ENCODE peak calls at places on chromosomes 11 and 22, in seven cellular contexts. One of them, this sample, is unnamed. For H3K27me3, the result is how much of the 10 kb centered on the place peaks cover.

GRCh38 chr22:35548762-35549106 is 8.1 kb downstream of the RASD2 start:
- DNase-seq in DND-41: no peak
- DNase-seq in Peyer's patch: no peak
- DNase-seq in heart left ventricle: no peak
- DNase-seq in psoas muscle: no peak
- DNase-seq in cardiac muscle cell: no peak
- DNase-seq in CD8-positive, alpha-beta T cell: no peak
- DNase-seq in this sample: no peak

GRCh38 chr11:118911113-118911879 is 14.4 kb downstream of the BCL9L start:
- DNase-seq in heart left ventricle: no peak
- DNase-seq in cardiac muscle cell: no peak
- DNase-seq in psoas muscle: peak
- DNase-seq in CD8-positive, alpha-beta T cell: no peak
- DNase-seq in Peyer's patch: no peak
- DNase-seq in DND-41: no peak
- DNase-seq in this sample: peak

GRCh38 chr11:122747358-122747757 is 90.9 kb upstream of the CRTAM start:
- DNase-seq in DND-41: no peak
- DNase-seq in cardiac muscle cell: no peak
- DNase-seq in Peyer's patch: no peak
- DNase-seq in psoas muscle: no peak
- DNase-seq in CD8-positive, alpha-beta T cell: no peak
- DNase-seq in heart left ventricle: no peak
- DNase-seq in this sample: no peak

GRCh38 chr11:73415854-73416615 is 39.8 kb downstream of the RELT start:
- DNase-seq in CD8-positive, alpha-beta T cell: no peak
- DNase-seq in heart left ventricle: no peak
- DNase-seq in Peyer's patch: no peak
- DNase-seq in psoas muscle: no peak
- DNase-seq in DND-41: no peak
- DNase-seq in cardiac muscle cell: no peak
- DNase-seq in this sample: no peak

GRCh38 chr11:19080579-19080993 is 20.1 kb upstream of the MRGPRX2 start:
- DNase-seq in DND-41: no peak
- DNase-seq in cardiac muscle cell: peak
- DNase-seq in psoas muscle: peak
- DNase-seq in heart left ventricle: no peak
- DNase-seq in Peyer's patch: no peak
- DNase-seq in CD8-positive, alpha-beta T cell: no peak
- DNase-seq in this sample: no peak

GRCh38 chr11:102495161-102496042 is 35.1 kb downstream of the MMP7 start:
- DNase-seq in heart left ventricle: no peak
- DNase-seq in DND-41: peak
- DNase-seq in Peyer's patch: no peak
- DNase-seq in cardiac muscle cell: peak
- DNase-seq in psoas muscle: no peak
- DNase-seq in CD8-positive, alpha-beta T cell: peak
- DNase-seq in this sample: peak

GRCh38 chr11:42462558-42463310 is 849.1 kb upstream of the API5 start:
- DNase-seq in CD8-positive, alpha-beta T cell: no peak
- DNase-seq in DND-41: no peak
- DNase-seq in heart left ventricle: no peak
- DNase-seq in cardiac muscle cell: no peak
- DNase-seq in psoas muscle: no peak
- DNase-seq in Peyer's patch: no peak
- DNase-seq in this sample: no peak

GRCh38 chr11:12921580-12922157 is 87.4 kb upstream of the RASSF10 start:
- DNase-seq in CD8-positive, alpha-beta T cell: no peak
- DNase-seq in Peyer's patch: no peak
- DNase-seq in cardiac muscle cell: no peak
- DNase-seq in DND-41: no peak
- DNase-seq in heart left ventricle: no peak
- DNase-seq in psoas muscle: no peak
- DNase-seq in this sample: no peak

GRCh38 chr11:59253001-59253400 is 40.3 kb upstream of the MPEG1 start:
- DNase-seq in psoas muscle: no peak
- DNase-seq in DND-41: no peak
- DNase-seq in CD8-positive, alpha-beta T cell: no peak
- DNase-seq in Peyer's patch: no peak
- DNase-seq in cardiac muscle cell: no peak
- DNase-seq in heart left ventricle: no peak
- DNase-seq in this sample: no peak

GRCh38 chr22:19657252-19658056 is 56.8 kb upstream of the SEPTIN5 start:
- DNase-seq in Peyer's patch: no peak
- DNase-seq in DND-41: no peak
- DNase-seq in cardiac muscle cell: no peak
- DNase-seq in psoas muscle: no peak
- DNase-seq in CD8-positive, alpha-beta T cell: no peak
- DNase-seq in heart left ventricle: no peak
- DNase-seq in this sample: no peak

GRCh38 chr11:8810331-8811301 is 100.4 kb upstream of the AKIP1 start:
- DNase-seq in heart left ventricle: peak
- DNase-seq in Peyer's patch: no peak
- DNase-seq in cardiac muscle cell: peak
- DNase-seq in psoas muscle: peak
- DNase-seq in DND-41: no peak
- DNase-seq in CD8-positive, alpha-beta T cell: no peak
- DNase-seq in this sample: peak

GRCh38 chr11:129610125-129610524 is 205.5 kb upstream of the TMEM45B start:
- DNase-seq in DND-41: no peak
- DNase-seq in CD8-positive, alpha-beta T cell: no peak
- DNase-seq in cardiac muscle cell: no peak
- DNase-seq in psoas muscle: no peak
- DNase-seq in heart left ventricle: no peak
- DNase-seq in Peyer's patch: no peak
- DNase-seq in this sample: no peak

GRCh38 chr11:129613076-129613475 is 202.6 kb upstream of the TMEM45B start:
- DNase-seq in psoas muscle: no peak
- DNase-seq in cardiac muscle cell: no peak
- DNase-seq in Peyer's patch: no peak
- DNase-seq in CD8-positive, alpha-beta T cell: no peak
- DNase-seq in heart left ventricle: no peak
- DNase-seq in DND-41: no peak
- DNase-seq in this sample: no peak

GRCh38 chr11:129608711-129609110 is 206.9 kb upstream of the TMEM45B start:
- DNase-seq in psoas muscle: no peak
- DNase-seq in CD8-positive, alpha-beta T cell: no peak
- DNase-seq in cardiac muscle cell: no peak
- DNase-seq in heart left ventricle: no peak
- DNase-seq in DND-41: no peak
- DNase-seq in Peyer's patch: no peak
- DNase-seq in this sample: no peak

GRCh38 chr11:129611661-129612566 is 203.7 kb upstream of the TMEM45B start:
- DNase-seq in CD8-positive, alpha-beta T cell: no peak
- DNase-seq in cardiac muscle cell: peak
- DNase-seq in Peyer's patch: no peak
- DNase-seq in DND-41: no peak
- DNase-seq in heart left ventricle: no peak
- DNase-seq in psoas muscle: no peak
- DNase-seq in this sample: no peak

DNA sequence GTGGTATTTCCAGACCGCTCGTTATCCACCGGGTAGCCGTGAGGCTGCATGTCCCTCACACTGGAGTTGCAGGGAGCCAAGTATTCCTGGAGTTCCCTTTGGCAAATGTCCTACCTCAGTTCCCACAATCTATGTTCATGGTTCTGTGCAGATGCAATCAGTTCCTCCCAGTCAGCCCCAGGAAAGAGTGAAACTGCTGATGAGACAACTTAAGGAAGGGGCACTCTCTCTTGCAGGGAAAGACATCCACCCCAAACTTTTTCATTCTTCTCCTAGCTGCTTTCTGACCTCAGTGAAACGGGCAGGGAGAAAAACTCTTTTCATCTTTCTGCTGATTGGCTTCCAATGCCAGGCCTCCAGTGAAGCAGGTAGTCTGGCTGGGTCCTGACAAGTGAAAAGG is 205.1 kb upstream of the TMEM45B start:
- DNase-seq in psoas muscle: no peak
- DNase-seq in CD8-positive, alpha-beta T cell: no peak
- DNase-seq in cardiac muscle cell: no peak
- DNase-seq in Peyer's patch: no peak
- DNase-seq in heart left ventricle: no peak
- DNase-seq in DND-41: no peak
- DNase-seq in this sample: no peak
- H3K27me3 ChIP-seq in psoas muscle: under half
- H3K27me3 ChIP-seq in CD8-positive, alpha-beta T cell: under half
- H3K27me3 ChIP-seq in cardiac muscle cell: under half
- H3K27me3 ChIP-seq in Peyer's patch: under half
- H3K27me3 ChIP-seq in heart left ventricle: under half
- H3K27me3 ChIP-seq in DND-41: under half
- H3K27me3 ChIP-seq in this sample: under half

GRCh38 chr11:2691355-2691761 is 8.4 kb downstream of the KCNQ1OT1 start:
- DNase-seq in DND-41: no peak
- DNase-seq in CD8-positive, alpha-beta T cell: no peak
- DNase-seq in heart left ventricle: no peak
- DNase-seq in Peyer's patch: no peak
- DNase-seq in cardiac muscle cell: no peak
- DNase-seq in psoas muscle: no peak
- DNase-seq in this sample: peak

GRCh38 chr11:2690596-2691354 is 9.0 kb downstream of the KCNQ1OT1 start:
- DNase-seq in cardiac muscle cell: no peak
- DNase-seq in psoas muscle: no peak
- DNase-seq in heart left ventricle: no peak
- DNase-seq in CD8-positive, alpha-beta T cell: no peak
- DNase-seq in Peyer's patch: no peak
- DNase-seq in DND-41: no peak
- DNase-seq in this sample: no peak

GRCh38 chr11:2693271-2693833 is 6.4 kb downstream of the KCNQ1OT1 start:
- DNase-seq in Peyer's patch: no peak
- DNase-seq in DND-41: no peak
- DNase-seq in cardiac muscle cell: no peak
- DNase-seq in CD8-positive, alpha-beta T cell: no peak
- DNase-seq in heart left ventricle: no peak
- DNase-seq in psoas muscle: no peak
- DNase-seq in this sample: no peak

GRCh38 chr11:2693851-2694261 is 5.9 kb downstream of the KCNQ1OT1 start:
- DNase-seq in Peyer's patch: no peak
- DNase-seq in DND-41: no peak
- DNase-seq in heart left ventricle: no peak
- DNase-seq in cardiac muscle cell: no peak
- DNase-seq in psoas muscle: no peak
- DNase-seq in CD8-positive, alpha-beta T cell: no peak
- DNase-seq in this sample: peak

GRCh38 chr11:2691991-2692841 is 7.6 kb downstream of the KCNQ1OT1 start:
- DNase-seq in Peyer's patch: no peak
- DNase-seq in psoas muscle: no peak
- DNase-seq in DND-41: peak
- DNase-seq in CD8-positive, alpha-beta T cell: no peak
- DNase-seq in cardiac muscle cell: peak
- DNase-seq in heart left ventricle: no peak
- DNase-seq in this sample: peak
- TF ChIP-seq CTCF in Peyer's patch: peak
- TF ChIP-seq CTCF in psoas muscle: peak
- TF ChIP-seq CTCF in DND-41: peak
- TF ChIP-seq CTCF in CD8-positive, alpha-beta T cell: no peak
- TF ChIP-seq CTCF in cardiac muscle cell: peak
- TF ChIP-seq CTCF in heart left ventricle: no peak
- TF ChIP-seq CTCF in this sample: peak

DNA sequence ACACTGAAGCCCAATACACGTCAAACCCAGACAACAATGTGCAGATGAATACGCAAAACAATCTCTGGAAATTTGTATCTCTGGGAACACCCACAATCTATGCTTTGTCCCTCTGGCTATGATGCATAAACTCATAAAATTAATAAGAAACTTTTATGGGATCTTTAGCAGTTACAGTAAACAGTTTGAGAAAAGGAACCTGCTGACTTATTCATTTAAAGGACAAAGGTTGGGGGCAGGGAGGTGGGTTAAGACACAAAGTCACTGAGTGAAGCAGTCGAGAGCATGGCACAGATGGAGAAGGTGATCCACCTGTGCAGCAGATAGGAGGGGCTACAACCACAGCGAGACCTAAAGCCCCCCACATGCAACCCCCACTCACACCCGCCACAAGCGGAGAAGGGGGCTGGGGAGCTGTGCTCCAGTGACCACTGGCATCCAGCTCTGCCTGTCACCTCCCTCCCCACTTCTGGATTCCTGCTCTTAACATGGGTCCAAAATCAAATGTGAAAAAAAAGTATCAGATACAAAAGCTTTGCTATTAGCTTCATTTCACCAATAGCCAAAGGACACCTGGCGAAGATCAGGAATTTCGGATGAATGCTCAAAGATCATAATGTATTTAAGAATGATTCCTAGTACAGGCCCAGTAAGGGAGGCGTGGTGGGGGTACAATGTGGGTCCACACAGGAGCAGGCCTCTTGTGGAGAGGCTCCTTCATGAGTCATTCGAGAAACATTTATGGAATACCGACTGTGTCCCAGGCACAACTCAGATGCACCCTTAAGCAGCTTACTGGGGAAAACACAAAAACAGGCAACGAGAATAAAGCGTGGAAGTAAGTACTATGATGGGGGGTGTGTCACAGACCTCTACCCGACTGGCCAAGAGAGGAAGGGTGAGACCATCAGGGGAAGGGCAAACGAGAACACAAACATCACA is 44.8 kb downstream of the SMCO4 start:
- DNase-seq in Peyer's patch: no peak
- DNase-seq in CD8-positive, alpha-beta T cell: no peak
- DNase-seq in psoas muscle: no peak
- DNase-seq in heart left ventricle: no peak
- DNase-seq in cardiac muscle cell: no peak
- DNase-seq in DND-41: no peak
- DNase-seq in this sample: no peak
- H3K4me3 ChIP-seq in Peyer's patch: no peak
- H3K4me3 ChIP-seq in CD8-positive, alpha-beta T cell: no peak
- H3K4me3 ChIP-seq in psoas muscle: no peak
- H3K4me3 ChIP-seq in heart left ventricle: no peak
- H3K4me3 ChIP-seq in cardiac muscle cell: no peak
- H3K4me3 ChIP-seq in DND-41: no peak
- H3K4me3 ChIP-seq in this sample: no peak

GRCh38 chr11:117535201-117535869 is 207.7 kb downstream of the CEP164 start:
- DNase-seq in heart left ventricle: peak
- DNase-seq in Peyer's patch: no peak
- DNase-seq in CD8-positive, alpha-beta T cell: no peak
- DNase-seq in DND-41: no peak
- DNase-seq in cardiac muscle cell: no peak
- DNase-seq in psoas muscle: peak
- DNase-seq in this sample: no peak
- H3K27me3 ChIP-seq in heart left ventricle: under half
- H3K27me3 ChIP-seq in Peyer's patch: under half
- H3K27me3 ChIP-seq in CD8-positive, alpha-beta T cell: under half
- H3K27me3 ChIP-seq in DND-41: under half
- H3K27me3 ChIP-seq in cardiac muscle cell: under half
- H3K27me3 ChIP-seq in psoas muscle: under half
- H3K27me3 ChIP-seq in this sample: under half